ENCODE peak calls at places on chromosomes 11 and 22, in six cellular contexts. Z, P, C, R, T and V are unnamed samples.
A peak's percentile ranks its signal among the peaks of the same experiment; 100 is the strongest.

GRCh38 chr11:33531743-33532181 is 168.9 kb downstream of the C11orf91 start:
- DNase-seq in Z (no peak), P (no peak), C (peak; percentile 92), R (no peak), T (no peak), V (no peak)

GRCh38 chr22:45211435-45211834 is 29.3 kb downstream of the KIAA0930 start:
- DNase-seq in Z (no peak), P (no peak), C (no peak), R (no peak), T (no peak), V (no peak)

GRCh38 chr11:128346808-128347207 is 240.6 kb downstream of the ETS1 start:
- DNase-seq in Z (no peak), P (no peak), C (no peak), R (no peak), T (peak; percentile 94), V (no peak)

GRCh38 chr22:50528682-50529415 is 963 bp downstream of the TYMP start:
- DNase-seq in Z (peak; percentile 44), P (no peak), C (no peak), R (no peak), T (no peak), V (no peak)

GRCh38 chr22:23033116-23033905 is 37.0 kb upstream of the GNAZ start:
- DNase-seq in Z (no peak), P (no peak), C (no peak), R (no peak), T (no peak), V (no peak)

GRCh38 chr11:108788565-108789199 is 123.8 kb downstream of the DDX10 start:
- DNase-seq in Z (no peak), P (peak; percentile 21), C (peak; percentile 18), R (no peak), T (peak; percentile 40), V (no peak)

GRCh38 chr11:33942954-33943353 is 51.1 kb upstream of the LMO2 start:
- DNase-seq in Z (peak; percentile 58), P (peak; percentile 3), C (peak; percentile 33), R (peak; percentile 61), T (peak; percentile 35), V (peak; percentile 69)

GRCh38 chr22:43233529-43233928 is 46.6 kb upstream of the TTLL12 start:
- DNase-seq in Z (no peak), P (no peak), C (no peak), R (no peak), T (no peak), V (no peak)

GRCh38 chr11:118341749-118342489 is 586 bp downstream of the CD3D start:
- DNase-seq in Z (no peak), P (no peak), C (no peak), R (no peak), T (peak; percentile 41), V (no peak)

GRCh38 chr11:61553373-61554171 is 27.3 kb downstream of the SYT7 start:
- DNase-seq in Z (no peak), P (no peak), C (no peak), R (no peak), T (no peak), V (no peak)

GRCh38 chr11:69657911-69658605 is 17.1 kb downstream of the LTO1 start:
- DNase-seq in Z (no peak), P (no peak), C (no peak), R (no peak), T (no peak), V (no peak)

GRCh38 chr11:130555251-130555841 is 106.9 kb downstream of the ADAMTS15 start:
- DNase-seq in Z (no peak), P (no peak), C (no peak), R (no peak), T (no peak), V (no peak)

GRCh38 chr11:118531597-118532084 is 649 bp downstream of the TMEM25 start:
- DNase-seq in Z (no peak), P (no peak), C (no peak), R (no peak), T (peak; percentile 15), V (no peak)

GRCh38 chr11:89436071-89436470 is 55.1 kb downstream of the NOX4 start:
- DNase-seq in Z (no peak), P (no peak), C (peak; percentile 42), R (no peak), T (peak; percentile 68), V (no peak)

GRCh38 chr11:1520987-1521349 is 34.4 kb upstream of the MOB2 start:
- DNase-seq in Z (peak; percentile 70), P (no peak), C (no peak), R (no peak), T (no peak), V (no peak)

GRCh38 chr11:1771700-1772099 is 8.0 kb upstream of the CTSD start:
- DNase-seq in Z (no peak), P (no peak), C (no peak), R (no peak), T (peak; percentile 56), V (no peak)

GRCh38 chr11:44028816-44029506 is 18.8 kb upstream of the ACCSL start:
- DNase-seq in Z (no peak), P (no peak), C (no peak), R (no peak), T (no peak), V (no peak)

GRCh38 chr11:5366856-5367255 is 15.5 kb downstream of the OR51B6 start:
- DNase-seq in Z (no peak), P (no peak), C (no peak), R (no peak), T (no peak), V (no peak)

GRCh38 chr22:49670610-49671330 is 156.9 kb downstream of the BRD1 start:
- DNase-seq in Z (no peak), P (no peak), C (no peak), R (no peak), T (no peak), V (peak; percentile 67)

GRCh38 chr22:32817137-32817536 is 15.6 kb downstream of the TIMP3 start:
- DNase-seq in Z (no peak), P (no peak), C (no peak), R (no peak), T (no peak), V (no peak)

DNA sequence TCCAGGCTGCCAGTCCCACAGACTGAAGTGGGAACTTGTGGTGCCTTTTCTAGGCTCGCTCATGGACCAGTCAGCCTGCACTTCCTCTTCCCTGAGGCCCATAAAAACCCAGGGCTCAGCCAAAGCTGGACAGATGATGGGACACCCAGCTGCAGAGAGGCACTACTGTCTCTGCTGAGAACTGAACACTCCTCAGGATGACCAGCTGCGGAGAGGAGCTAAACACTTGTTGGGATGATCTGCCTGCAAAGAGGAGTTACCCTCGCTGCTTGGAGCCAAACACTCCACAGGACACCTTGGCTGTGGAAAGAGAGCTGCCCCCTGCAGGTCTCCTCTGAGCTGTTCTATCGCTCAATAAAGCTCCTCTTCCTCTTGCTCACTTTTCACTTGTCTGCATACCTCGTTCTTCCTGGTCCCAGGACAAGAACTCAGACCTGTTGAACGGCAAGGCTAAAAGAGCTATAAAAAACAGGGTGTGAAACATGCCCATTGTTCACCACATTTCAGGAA is 465.5 kb downstream of the GUCY1A2 start:
- DNase-seq in Z (no peak), P (no peak), C (no peak), R (no peak), T (no peak), V (no peak)
- TF ChIP-seq CTCF in Z (no peak), P (peak; percentile 7), C (no peak), R (no peak), T (no peak), V (no peak)

DNA sequence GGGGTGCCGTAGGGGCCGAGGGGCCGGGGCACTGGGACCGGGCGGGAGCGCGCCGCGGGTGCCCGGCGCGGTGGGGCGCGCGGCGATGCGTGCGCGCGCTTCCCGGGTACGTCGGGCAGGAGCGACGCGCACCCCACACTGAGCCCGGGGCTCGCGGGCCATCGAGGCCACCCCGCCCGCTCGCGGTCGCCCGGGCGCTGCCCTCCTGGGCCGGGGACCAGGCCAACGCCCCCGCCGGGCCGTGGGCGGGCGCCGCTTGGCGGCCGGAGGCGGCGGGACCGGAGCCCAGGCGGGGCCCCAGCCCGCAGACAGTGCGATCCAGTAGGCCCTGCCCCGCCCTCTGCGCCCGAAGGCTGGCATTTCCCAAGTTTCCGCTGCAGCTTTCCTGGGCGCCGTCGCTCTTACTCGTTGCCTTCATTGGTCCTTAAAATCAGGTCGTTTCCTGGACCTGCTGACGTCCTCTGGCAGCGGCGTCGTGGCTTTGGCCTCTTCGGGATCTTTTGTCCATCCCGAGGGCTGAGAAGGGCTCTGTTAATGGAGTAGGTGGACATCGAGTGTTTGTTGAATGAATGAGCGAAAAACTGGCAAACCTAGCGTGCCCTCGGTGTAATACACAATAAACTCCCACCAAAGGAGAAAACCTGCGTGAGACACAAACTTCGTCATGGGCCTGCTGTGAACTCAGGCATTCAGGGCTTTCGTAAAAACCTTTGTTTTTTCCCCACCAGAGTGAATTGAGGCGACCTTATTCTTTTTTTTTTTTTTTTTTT is 638 bp downstream of the PARVA start:
- DNase-seq in Z (peak; percentile 77), P (peak; percentile 75), C (peak; percentile 52), R (no peak), T (peak; percentile 76), V (no peak)
- TF ChIP-seq CTCF in Z (peak; percentile 17), P (no peak), C (no peak), R (no peak), T (no peak), V (no peak)

GRCh38 chr22:39409630-39410029 is 10.1 kb downstream of the TAB1 start:
- DNase-seq in Z (no peak), P (no peak), C (no peak), R (no peak), T (no peak), V (no peak)

GRCh38 chr22:39401301-39401631 is 1.7 kb downstream of the TAB1 start:
- DNase-seq in Z (peak; percentile 9), P (no peak), C (no peak), R (no peak), T (no peak), V (no peak)

GRCh38 chr22:39408807-39409206 is 9.2 kb downstream of the TAB1 start:
- DNase-seq in Z (no peak), P (no peak), C (no peak), R (no peak), T (peak; percentile 28), V (no peak)

GRCh38 chr22:39408173-39408572 is 8.6 kb downstream of the TAB1 start:
- DNase-seq in Z (no peak), P (no peak), C (no peak), R (no peak), T (peak; percentile 85), V (no peak)

GRCh38 chr22:39405346-39406085 is 5.9 kb downstream of the TAB1 start:
- DNase-seq in Z (no peak), P (no peak), C (no peak), R (no peak), T (no peak), V (no peak)
- TF ChIP-seq CTCF in Z (no peak), P (no peak), C (no peak), R (no peak), T (no peak), V (no peak)

GRCh38 chr22:36830601-36831000 is 13.8 kb upstream of the PVALB start:
- DNase-seq in Z (no peak), P (no peak), C (no peak), R (no peak), T (no peak), V (no peak)

GRCh38 chr22:36833073-36833472 is 16.2 kb upstream of the PVALB start:
- DNase-seq in Z (no peak), P (no peak), C (no peak), R (no peak), T (no peak), V (no peak)

GRCh38 chr22:36828815-36829214 is 12.0 kb upstream of the PVALB start:
- DNase-seq in Z (no peak), P (no peak), C (no peak), R (no peak), T (peak; percentile 27), V (no peak)

GRCh38 chr22:36826262-36826661 is 9.4 kb upstream of the PVALB start:
- DNase-seq in Z (no peak), P (no peak), C (no peak), R (no peak), T (no peak), V (no peak)

GRCh38 chr22:36829370-36830002 is 12.7 kb upstream of the PVALB start:
- DNase-seq in Z (no peak), P (no peak), C (no peak), R (no peak), T (no peak), V (no peak)
- TF ChIP-seq CTCF in Z (no peak), P (no peak), C (no peak), R (no peak), T (no peak), V (no peak)